ENCODE peak calls at places on chromosomes 5 and 9, in six cellular contexts. One of them, this sample, is unnamed.

GRCh38 chr9:74753650-74754049 is 134.1 kb downstream of the TRPM6 start:
- DNase-seq in SK-N-SH: no peak
- DNase-seq in tibial nerve: no peak
- DNase-seq in A549: no peak
- DNase-seq in sigmoid colon: no peak
- DNase-seq in transverse colon: no peak
- DNase-seq in this sample: no peak

GRCh38 chr5:118441956-118442355 is 546.4 kb downstream of the DTWD2 start:
- DNase-seq in tibial nerve: no peak
- DNase-seq in A549: no peak
- DNase-seq in sigmoid colon: no peak
- DNase-seq in transverse colon: no peak
- DNase-seq in SK-N-SH: no peak
- DNase-seq in this sample: no peak

GRCh38 chr9:113653746-113654604 is 190.4 kb downstream of the RGS3 start:
- DNase-seq in SK-N-SH: no peak
- DNase-seq in sigmoid colon: no peak
- DNase-seq in tibial nerve: no peak
- DNase-seq in transverse colon: no peak
- DNase-seq in A549: no peak
- DNase-seq in this sample: no peak

GRCh38 chr5:761206-761771 is 23.2 kb downstream of the ZDHHC11B start:
- DNase-seq in sigmoid colon: peak
- DNase-seq in A549: no peak
- DNase-seq in SK-N-SH: peak
- DNase-seq in transverse colon: no peak
- DNase-seq in tibial nerve: no peak
- DNase-seq in this sample: peak

GRCh38 chr5:144142030-144142825 is 28.2 kb downstream of the YIPF5 start:
- DNase-seq in sigmoid colon: no peak
- DNase-seq in transverse colon: no peak
- DNase-seq in SK-N-SH: peak
- DNase-seq in tibial nerve: no peak
- DNase-seq in A549: peak
- DNase-seq in this sample: no peak

GRCh38 chr9:21504113-21504512 is 22.0 kb upstream of the IFNE start:
- DNase-seq in transverse colon: no peak
- DNase-seq in sigmoid colon: no peak
- DNase-seq in A549: no peak
- DNase-seq in SK-N-SH: no peak
- DNase-seq in tibial nerve: no peak
- DNase-seq in this sample: no peak

GRCh38 chr5:158410976-158411375 is 552.0 kb upstream of the CLINT1 start:
- DNase-seq in sigmoid colon: no peak
- DNase-seq in A549: no peak
- DNase-seq in SK-N-SH: no peak
- DNase-seq in transverse colon: no peak
- DNase-seq in tibial nerve: no peak
- DNase-seq in this sample: no peak

GRCh38 chr5:17897776-17898175 is 263.5 kb downstream of the TAF11L14 start:
- DNase-seq in sigmoid colon: no peak
- DNase-seq in tibial nerve: no peak
- DNase-seq in A549: no peak
- DNase-seq in SK-N-SH: no peak
- DNase-seq in transverse colon: no peak
- DNase-seq in this sample: no peak

GRCh38 chr9:3569529-3569928 is 43.7 kb upstream of the RFX3 start:
- DNase-seq in tibial nerve: no peak
- DNase-seq in transverse colon: no peak
- DNase-seq in sigmoid colon: no peak
- DNase-seq in SK-N-SH: no peak
- DNase-seq in A549: no peak
- DNase-seq in this sample: no peak

GRCh38 chr5:91103353-91104061 is 279.6 kb downstream of the ARRDC3 start:
- DNase-seq in transverse colon: no peak
- DNase-seq in sigmoid colon: no peak
- DNase-seq in tibial nerve: no peak
- DNase-seq in SK-N-SH: no peak
- DNase-seq in A549: no peak
- DNase-seq in this sample: no peak

GRCh38 chr9:116687762-116688160 is 656 bp downstream of the TRIM32 start:
- DNase-seq in A549: peak
- DNase-seq in tibial nerve: no peak
- DNase-seq in SK-N-SH: no peak
- DNase-seq in sigmoid colon: no peak
- DNase-seq in transverse colon: no peak
- DNase-seq in this sample: no peak

GRCh38 chr9:32572900-32573523 is at the start of gene NDUFB6:
- DNase-seq in A549: peak
- DNase-seq in sigmoid colon: peak
- DNase-seq in transverse colon: peak
- DNase-seq in tibial nerve: peak
- DNase-seq in SK-N-SH: peak
- DNase-seq in this sample: peak

GRCh38 chr9:137264067-137264466 is 8.9 kb downstream of the NELFB start:
- DNase-seq in A549: no peak
- DNase-seq in tibial nerve: no peak
- DNase-seq in sigmoid colon: no peak
- DNase-seq in SK-N-SH: no peak
- DNase-seq in transverse colon: no peak
- DNase-seq in this sample: peak

GRCh38 chr5:90529234-90529938 is at the start of gene LYSMD3:
- DNase-seq in A549: peak
- DNase-seq in SK-N-SH: peak
- DNase-seq in transverse colon: peak
- DNase-seq in sigmoid colon: peak
- DNase-seq in tibial nerve: peak
- DNase-seq in this sample: peak

GRCh38 chr5:149834246-149834855 is 104.2 kb downstream of the PPARGC1B start:
- DNase-seq in sigmoid colon: no peak
- DNase-seq in transverse colon: peak
- DNase-seq in tibial nerve: peak
- DNase-seq in A549: peak
- DNase-seq in SK-N-SH: peak
- DNase-seq in this sample: no peak

GRCh38 chr5:39624268-39624886 is 199.6 kb upstream of the DAB2 start:
- DNase-seq in transverse colon: peak
- DNase-seq in tibial nerve: no peak
- DNase-seq in SK-N-SH: no peak
- DNase-seq in A549: no peak
- DNase-seq in sigmoid colon: no peak
- DNase-seq in this sample: no peak

GRCh38 chr9:75788006-75788634 is 102.4 kb upstream of the PCSK5 start:
- DNase-seq in A549: no peak
- DNase-seq in transverse colon: no peak
- DNase-seq in sigmoid colon: no peak
- DNase-seq in SK-N-SH: no peak
- DNase-seq in tibial nerve: no peak
- DNase-seq in this sample: peak

GRCh38 chr9:133184971-133185370 is 21.3 kb upstream of the GBGT1 start:
- DNase-seq in sigmoid colon: peak
- DNase-seq in tibial nerve: peak
- DNase-seq in SK-N-SH: peak
- DNase-seq in A549: peak
- DNase-seq in transverse colon: peak
- DNase-seq in this sample: peak

GRCh38 chr5:139263431-139263975 is 30.0 kb upstream of the MATR3 start:
- DNase-seq in A549: no peak
- DNase-seq in SK-N-SH: no peak
- DNase-seq in transverse colon: no peak
- DNase-seq in sigmoid colon: no peak
- DNase-seq in tibial nerve: no peak
- DNase-seq in this sample: no peak

GRCh38 chr5:112862085-112862484 is 998 bp downstream of the SRP19 start:
- DNase-seq in tibial nerve: no peak
- DNase-seq in sigmoid colon: no peak
- DNase-seq in SK-N-SH: peak
- DNase-seq in A549: no peak
- DNase-seq in transverse colon: no peak
- DNase-seq in this sample: no peak

GRCh38 chr5:137778772-137779564 is 24.8 kb upstream of the HNRNPA0 start:
- DNase-seq in tibial nerve: no peak
- DNase-seq in sigmoid colon: no peak
- DNase-seq in SK-N-SH: peak
- DNase-seq in A549: no peak
- DNase-seq in transverse colon: no peak
- DNase-seq in this sample: no peak

GRCh38 chr5:95818181-95819147 is 4.1 kb downstream of the GLRX start:
- DNase-seq in tibial nerve: no peak
- DNase-seq in SK-N-SH: no peak
- DNase-seq in A549: no peak
- DNase-seq in sigmoid colon: no peak
- DNase-seq in transverse colon: no peak
- DNase-seq in this sample: no peak

GRCh38 chr5:115577741-115578140 is 24.5 kb downstream of the TICAM2 start:
- DNase-seq in SK-N-SH: no peak
- DNase-seq in A549: no peak
- DNase-seq in transverse colon: no peak
- DNase-seq in sigmoid colon: no peak
- DNase-seq in tibial nerve: no peak
- DNase-seq in this sample: no peak
- TF ChIP-seq EP300 in SK-N-SH: no peak
- TF ChIP-seq EP300 in A549: no peak
- TF ChIP-seq EP300 in transverse colon: no peak
- TF ChIP-seq EP300 in sigmoid colon: no peak
- TF ChIP-seq EP300 in tibial nerve: no peak
- TF ChIP-seq EP300 in this sample: no peak

DNA sequence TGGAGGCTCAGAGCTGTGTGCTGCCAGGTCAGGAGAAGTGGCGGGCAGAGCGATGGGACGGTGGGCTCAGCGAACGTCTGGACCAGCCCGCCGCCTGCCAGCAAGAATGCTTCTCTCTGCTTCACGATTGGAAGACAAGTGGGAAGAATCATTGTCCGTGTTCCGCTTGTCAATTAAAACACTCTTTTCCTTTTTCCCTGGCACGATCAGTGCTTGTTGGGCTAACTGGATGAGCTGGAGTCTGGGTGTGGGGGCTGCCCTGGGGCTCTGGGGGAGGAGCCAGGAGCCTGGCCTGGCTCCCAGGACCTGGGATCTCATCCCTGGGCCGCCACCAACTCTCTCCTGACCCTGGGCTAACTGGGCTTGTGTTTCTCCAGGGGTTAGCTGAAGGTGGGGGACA is 1.7 kb downstream of the COL5A1 start:
- DNase-seq in transverse colon: no peak
- DNase-seq in tibial nerve: no peak
- DNase-seq in sigmoid colon: no peak
- DNase-seq in SK-N-SH: peak
- DNase-seq in A549: no peak
- DNase-seq in this sample: peak
- H3K27ac ChIP-seq in transverse colon: peak
- H3K27ac ChIP-seq in tibial nerve: peak
- H3K27ac ChIP-seq in sigmoid colon: peak
- H3K27ac ChIP-seq in SK-N-SH: peak
- H3K27ac ChIP-seq in A549: peak
- H3K27ac ChIP-seq in this sample: peak

GRCh38 chr5:75243100-75243499 is 6.4 kb upstream of the ANKRD31 start:
- DNase-seq in transverse colon: no peak
- DNase-seq in SK-N-SH: no peak
- DNase-seq in sigmoid colon: no peak
- DNase-seq in A549: no peak
- DNase-seq in tibial nerve: no peak
- DNase-seq in this sample: no peak
- TF ChIP-seq EP300 in transverse colon: no peak
- TF ChIP-seq EP300 in SK-N-SH: no peak
- TF ChIP-seq EP300 in sigmoid colon: no peak
- TF ChIP-seq EP300 in A549: no peak
- TF ChIP-seq EP300 in tibial nerve: no peak
- TF ChIP-seq EP300 in this sample: no peak

DNA sequence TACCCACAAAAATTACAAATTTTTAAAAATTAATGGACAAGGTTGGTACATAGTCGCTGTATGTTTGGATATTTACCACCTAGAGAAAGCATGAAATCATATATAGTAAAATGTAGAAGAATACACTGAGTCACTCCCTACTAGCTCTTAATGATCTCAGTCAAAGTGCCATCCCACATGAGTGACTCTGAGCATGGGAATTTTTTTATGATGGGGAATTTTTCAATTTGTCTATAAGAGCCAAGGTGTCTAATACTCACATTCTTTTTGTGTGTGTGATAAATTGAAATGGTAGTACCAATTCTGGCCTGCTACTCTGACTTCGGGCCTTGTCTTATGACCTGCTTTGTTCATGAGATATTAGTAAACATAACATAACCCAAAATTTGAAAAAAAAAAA is 483.2 kb downstream of the CDH10 start:
- DNase-seq in transverse colon: no peak
- DNase-seq in A549: no peak
- DNase-seq in sigmoid colon: no peak
- DNase-seq in SK-N-SH: no peak
- DNase-seq in tibial nerve: no peak
- DNase-seq in this sample: no peak
- H3K27ac ChIP-seq in transverse colon: no peak
- H3K27ac ChIP-seq in A549: no peak
- H3K27ac ChIP-seq in sigmoid colon: no peak
- H3K27ac ChIP-seq in SK-N-SH: no peak
- H3K27ac ChIP-seq in tibial nerve: no peak
- H3K27ac ChIP-seq in this sample: no peak

DNA sequence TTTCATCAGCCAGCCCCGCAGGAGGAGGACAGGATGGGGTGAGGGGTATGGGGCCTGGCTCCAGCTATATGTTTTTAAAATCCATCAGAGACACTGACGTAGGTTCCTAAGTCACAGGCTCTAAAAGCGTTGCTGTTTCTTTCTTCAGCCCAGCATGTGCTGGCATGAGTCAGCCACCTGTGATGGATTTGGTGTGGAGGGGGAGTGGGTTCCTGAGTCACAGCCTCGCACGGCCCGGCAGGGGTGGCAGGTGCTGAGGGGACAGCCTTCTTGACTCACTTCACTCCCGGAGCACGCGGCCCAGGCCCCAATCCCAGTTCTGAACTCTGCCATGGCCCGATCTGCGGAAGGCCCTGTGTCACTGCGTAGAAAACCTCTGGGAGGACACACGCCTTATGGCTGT is 38.8 kb upstream of the RPL26L1 start:
- DNase-seq in sigmoid colon: peak
- DNase-seq in tibial nerve: no peak
- DNase-seq in SK-N-SH: no peak
- DNase-seq in A549: peak
- DNase-seq in transverse colon: no peak
- DNase-seq in this sample: no peak
- TF ChIP-seq EP300 in sigmoid colon: peak
- TF ChIP-seq EP300 in tibial nerve: no peak
- TF ChIP-seq EP300 in SK-N-SH: no peak
- TF ChIP-seq EP300 in A549: peak
- TF ChIP-seq EP300 in transverse colon: peak
- TF ChIP-seq EP300 in this sample: no peak

GRCh38 chr5:179467441-179467840 is 82.9 kb upstream of the RUFY1 start:
- DNase-seq in tibial nerve: no peak
- DNase-seq in SK-N-SH: no peak
- DNase-seq in sigmoid colon: no peak
- DNase-seq in transverse colon: no peak
- DNase-seq in A549: no peak
- DNase-seq in this sample: no peak
- H3K27ac ChIP-seq in tibial nerve: no peak
- H3K27ac ChIP-seq in SK-N-SH: no peak
- H3K27ac ChIP-seq in sigmoid colon: no peak
- H3K27ac ChIP-seq in transverse colon: no peak
- H3K27ac ChIP-seq in A549: no peak
- H3K27ac ChIP-seq in this sample: no peak